ENCODE peak calls at places on chromosomes 6 and 20, in nine cellular contexts. C is astrocyte of the spinal cord, J is bronchial epithelial cell, Y is GM20000, H is B cell, W is fibroblast of lung, K is body of pancreas, T is fibroblast of villous mesenchyme, D is cardiac fibroblast. Z is an unnamed sample.

GRCh38 chr20:2290486-2290885 is 5.3 kb upstream of the TGM3 start:
- DNase-seq in C (no peak), J (no peak), Y (no peak), H (no peak), W (no peak), K (no peak), T (no peak), D (no peak), Z (no peak)

GRCh38 chr20:51598581-51598980 is 56.1 kb upstream of the NFATC2 start:
- DNase-seq in C (no peak), J (no peak), Y (no peak), H (no peak), W (no peak), K (no peak), T (no peak), D (no peak), Z (no peak)

GRCh38 chr6:111113731-111114438 is 26.6 kb downstream of the SLC16A10 start:
- DNase-seq in C (peak), J (peak), Y (no peak), H (no peak), W (peak), K (peak), T (peak), D (peak), Z (no peak)

GRCh38 chr6:170459451-170459850 is 93.7 kb downstream of the PSMB1 start:
- DNase-seq in C (peak), J (peak), Y (peak), H (no peak), W (peak), K (no peak), T (peak), D (peak), Z (peak)

GRCh38 chr6:8780653-8781052 is 345.3 kb upstream of the SLC35B3 start:
- DNase-seq in C (no peak), J (no peak), Y (no peak), H (no peak), W (no peak), K (no peak), T (no peak), D (no peak), Z (no peak)

GRCh38 chr6:7815716-7816115 is 89.8 kb downstream of the BMP6 start:
- DNase-seq in C (no peak), J (no peak), Y (no peak), H (no peak), W (no peak), K (no peak), T (no peak), D (no peak), Z (no peak)

GRCh38 chr6:166587631-166588413 is 1.3 kb upstream of the RAMACL start:
- DNase-seq in C (no peak), J (no peak), Y (peak), H (peak), W (no peak), K (no peak), T (no peak), D (no peak), Z (no peak)

GRCh38 chr6:7106752-7107577 is 796 bp upstream of the RREB1 start:
- DNase-seq in C (no peak), J (no peak), Y (peak), H (peak), W (no peak), K (peak), T (no peak), D (no peak), Z (peak)

GRCh38 chr6:15063253-15063853 is 182.5 kb upstream of the JARID2 start:
- DNase-seq in C (no peak), J (peak), Y (no peak), H (peak), W (no peak), K (peak), T (peak), D (peak), Z (no peak)

GRCh38 chr6:69719602-69720193 is 77.1 kb downstream of the LMBRD1 start:
- DNase-seq in C (peak), J (peak), Y (peak), H (no peak), W (peak), K (peak), T (peak), D (peak), Z (no peak)
- TF ChIP-seq CTCF in C (peak), J (peak), Y (peak), H (peak), W (peak), K (peak), T (peak), D (peak), Z (no peak)

GRCh38 chr6:154410619-154411044 is 54.0 kb upstream of the IPCEF1 start:
- DNase-seq in C (peak), J (peak), Y (no peak), H (no peak), W (peak), K (peak), T (peak), D (peak), Z (no peak)

GRCh38 chr6:154411076-154411475 is 54.5 kb upstream of the IPCEF1 start:
- DNase-seq in C (no peak), J (no peak), Y (no peak), H (no peak), W (no peak), K (no peak), T (no peak), D (no peak), Z (no peak)

GRCh38 chr6:154407440-154407839 is 50.8 kb upstream of the IPCEF1 start:
- DNase-seq in C (no peak), J (no peak), Y (no peak), H (no peak), W (no peak), K (no peak), T (no peak), D (no peak), Z (no peak)

GRCh38 chr6:154410215-154410614 is 53.6 kb upstream of the IPCEF1 start:
- DNase-seq in C (no peak), J (no peak), Y (no peak), H (no peak), W (no peak), K (no peak), T (no peak), D (no peak), Z (no peak)

GRCh38 chr6:154408906-154409500 is 52.4 kb upstream of the IPCEF1 start:
- DNase-seq in C (peak), J (peak), Y (no peak), H (no peak), W (peak), K (no peak), T (peak), D (peak), Z (no peak)
- TF ChIP-seq CTCF in C (peak), J (peak), Y (no peak), H (no peak), W (peak), K (no peak), T (peak), D (peak), Z (no peak)

GRCh38 chr6:75620387-75621304 is 19.0 kb downstream of the SENP6 start:
- DNase-seq in C (no peak), J (no peak), Y (no peak), H (no peak), W (peak), K (no peak), T (peak), D (peak), Z (no peak)
- TF ChIP-seq CTCF in C (no peak), J (no peak), Y (no peak), H (no peak), W (no peak), K (no peak), T (no peak), D (no peak), Z (no peak)

DNA sequence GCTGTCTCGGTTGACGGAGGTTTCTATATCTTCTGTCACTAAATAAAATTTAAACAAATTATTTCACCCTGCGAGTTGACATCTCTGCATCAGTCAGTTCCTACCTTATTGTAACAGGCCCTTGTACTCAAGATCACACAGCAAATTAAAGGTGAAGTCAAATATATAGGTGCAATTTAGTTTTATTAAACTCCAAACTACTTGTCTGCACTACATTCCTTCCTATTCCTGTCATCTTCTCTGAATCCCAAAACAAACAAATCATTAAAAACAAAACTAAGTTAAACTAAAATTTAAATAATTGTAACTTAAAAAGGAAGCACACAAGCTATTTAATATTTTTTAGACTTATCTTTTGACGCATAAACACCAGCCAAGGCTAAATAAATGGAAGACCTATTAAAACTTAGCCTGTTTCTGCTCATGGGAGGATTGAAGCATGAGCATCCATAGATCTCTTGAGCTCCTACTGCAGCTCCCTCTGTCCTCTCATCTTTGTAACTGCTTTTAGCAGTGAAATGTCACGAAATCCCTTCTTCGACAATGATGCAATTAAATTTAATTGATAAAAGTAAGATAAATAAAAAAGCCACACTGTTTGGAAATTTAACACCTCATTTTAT is 1152.3 kb upstream of the GJE1 start:
- DNase-seq in C (peak), J (peak), Y (no peak), H (no peak), W (no peak), K (no peak), T (peak), D (peak), Z (no peak)
- TF ChIP-seq CTCF in C (no peak), J (no peak), Y (no peak), H (no peak), W (no peak), K (no peak), T (peak), D (peak), Z (no peak)

GRCh38 chr6:134288538-134289203 is 29.2 kb downstream of the SGK1 start:
- DNase-seq in C (peak), J (peak), Y (peak), H (no peak), W (peak), K (no peak), T (peak), D (peak), Z (no peak)

GRCh38 chr6:134278000-134278399 is 39.9 kb downstream of the SGK1 start:
- DNase-seq in C (no peak), J (no peak), Y (no peak), H (no peak), W (no peak), K (no peak), T (no peak), D (no peak), Z (no peak)

GRCh38 chr6:134287863-134288537 is 29.9 kb downstream of the SGK1 start:
- DNase-seq in C (no peak), J (peak), Y (no peak), H (no peak), W (peak), K (no peak), T (peak), D (peak), Z (no peak)

GRCh38 chr6:134281388-134281787 is 36.5 kb downstream of the SGK1 start:
- DNase-seq in C (no peak), J (no peak), Y (no peak), H (no peak), W (no peak), K (no peak), T (no peak), D (no peak), Z (no peak)

GRCh38 chr6:134282816-134283215 is 35.1 kb downstream of the SGK1 start:
- DNase-seq in C (no peak), J (no peak), Y (no peak), H (no peak), W (peak), K (no peak), T (no peak), D (no peak), Z (no peak)
- TF ChIP-seq CTCF in C (no peak), J (no peak), Y (no peak), H (no peak), W (no peak), K (no peak), T (no peak), D (no peak), Z (no peak)

GRCh38 chr20:57329608-57330221 is at the start of gene SPO11:
- DNase-seq in C (no peak), J (no peak), Y (no peak), H (no peak), W (no peak), K (peak), T (no peak), D (no peak), Z (no peak)
- TF ChIP-seq CTCF in C (peak), J (peak), Y (no peak), H (no peak), W (no peak), K (peak), T (peak), D (no peak), Z (no peak)

GRCh38 chr6:48476257-48476656 is 365.3 kb upstream of the PTCHD4 start:
- DNase-seq in C (peak), J (peak), Y (no peak), H (no peak), W (peak), K (no peak), T (peak), D (peak), Z (no peak)
- TF ChIP-seq CTCF in C (peak), J (peak), Y (no peak), H (no peak), W (no peak), K (no peak), T (peak), D (peak), Z (no peak)

DNA sequence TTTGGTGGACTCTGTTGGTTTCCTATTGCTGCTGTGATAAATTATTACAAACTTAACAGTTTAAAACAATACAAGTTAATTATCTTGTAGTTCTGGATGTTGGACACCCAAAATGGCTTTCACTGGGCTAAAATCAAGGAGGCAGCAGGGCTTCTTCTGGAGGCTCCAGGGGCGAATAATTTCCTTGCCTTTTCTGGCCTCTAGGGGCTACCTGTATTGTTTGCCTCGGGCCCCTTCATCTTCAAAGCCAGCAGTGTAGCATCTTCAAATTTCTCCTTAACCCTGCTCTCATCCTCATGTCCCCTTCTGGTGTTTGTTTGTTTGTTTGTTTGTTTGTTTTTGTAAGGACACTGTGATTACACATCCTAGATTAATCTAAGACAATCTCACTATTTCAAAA is 60.5 kb upstream of the ANKEF1 start:
- DNase-seq in C (no peak), J (no peak), Y (no peak), H (no peak), W (no peak), K (no peak), T (no peak), D (no peak), Z (no peak)
- TF ChIP-seq CTCF in C (no peak), J (no peak), Y (no peak), H (no peak), W (no peak), K (no peak), T (no peak), D (no peak), Z (no peak)

GRCh38 chr6:105569706-105570105 is 166.8 kb upstream of the PREP start:
- DNase-seq in C (no peak), J (no peak), Y (no peak), H (no peak), W (no peak), K (no peak), T (peak), D (no peak), Z (no peak)
- TF ChIP-seq CTCF in C (no peak), J (no peak), Y (no peak), H (no peak), W (no peak), K (no peak), T (no peak), D (no peak), Z (no peak)